ENCODE peak calls at places on chromosomes 11 and 22, in five cellular contexts. Q is KBM-7, M is psoas muscle, R is midbrain, V is MV-4-11. P is an unnamed sample.

GRCh38 chr22:24510694-24511625 is 15.8 kb downstream of the UPB1 start:
- DNase-seq in R (no peak), Q (peak; percentile 90), V (peak; percentile 97), M (peak; percentile 35), P (peak; percentile 93)

GRCh38 chr11:8356731-8357504 is 93.2 kb upstream of the LMO1 start:
- DNase-seq in V (no peak), Q (no peak), R (peak; percentile 6), M (peak; percentile 67), P (no peak)

GRCh38 chr22:39556970-39557811 is 13.4 kb upstream of the CACNA1I start:
- DNase-seq in Q (no peak), M (no peak), V (no peak), R (peak; percentile 41), P (no peak)

GRCh38 chr22:46803031-46803880 is 40.8 kb downstream of the TBC1D22A start:
- DNase-seq in R (no peak), M (peak; percentile 67), Q (peak; percentile 64), V (no peak), P (no peak)

GRCh38 chr11:202490-202889 is 4.7 kb downstream of the BET1L start:
- DNase-seq in M (no peak), V (no peak), Q (no peak), R (no peak), P (no peak)

GRCh38 chr11:10551845-10552352 is 10.9 kb upstream of the RNF141 start:
- DNase-seq in M (no peak), Q (no peak), R (no peak), V (no peak), P (no peak)

GRCh38 chr11:125777309-125777708 is 1.3 kb downstream of the PATE2 start:
- DNase-seq in V (no peak), R (no peak), Q (no peak), M (no peak), P (no peak)

GRCh38 chr11:124075841-124076571 is 34.9 kb upstream of the OR10G7 start:
- DNase-seq in R (no peak), M (peak; percentile 58), Q (no peak), V (no peak), P (no peak)

GRCh38 chr11:8092587-8093424 is 11.8 kb downstream of the TUB start:
- DNase-seq in Q (peak; percentile 49), R (peak; percentile 47), M (peak; percentile 69), V (peak; percentile 41), P (peak; percentile 45)

GRCh38 chr22:43227231-43227630 is 40.3 kb upstream of the TTLL12 start:
- DNase-seq in M (no peak), R (no peak), Q (no peak), V (no peak), P (no peak)

GRCh38 chr22:18031670-18032454 is 7.5 kb upstream of the MICAL3 start:
- DNase-seq in R (no peak), V (no peak), M (peak; percentile 89), Q (no peak), P (no peak)

GRCh38 chr11:15911377-15912044 is 444.8 kb downstream of the SOX6 start:
- DNase-seq in R (peak; percentile 13), Q (no peak), V (peak; percentile 46), M (peak; percentile 85), P (no peak)

GRCh38 chr11:130765951-130766649 is 150.2 kb downstream of the SNX19 start:
- DNase-seq in R (no peak), M (no peak), Q (no peak), V (peak; percentile 44), P (no peak)

GRCh38 chr22:26636296-26636695 is 14.5 kb downstream of the CRYBA4 start:
- DNase-seq in R (no peak), V (no peak), Q (no peak), M (no peak), P (no peak)

GRCh38 chr11:80595011-80595410 is 1154.2 kb upstream of the TENM4 start:
- DNase-seq in Q (no peak), M (no peak), V (no peak), R (no peak), P (no peak)

GRCh38 chr22:45604239-45604711 is 67.4 kb upstream of the ATXN10 start:
- DNase-seq in M (no peak), Q (no peak), V (peak; percentile 97), R (no peak), P (no peak)

GRCh38 chr11:68806931-68807844 is 34.5 kb downstream of the CPT1A start:
- DNase-seq in R (no peak), Q (no peak), M (no peak), V (no peak), P (no peak)

GRCh38 chr22:19039796-19040580 is 82.2 kb downstream of the DGCR2 start:
- DNase-seq in Q (no peak), V (no peak), R (no peak), M (peak; percentile 40), P (no peak)

GRCh38 chr22:39003165-39003638 is 10.9 kb upstream of the APOBEC3C start:
- DNase-seq in V (peak; percentile 94), M (peak; percentile 78), R (peak; percentile 36), Q (peak; percentile 95), P (peak; percentile 83)

GRCh38 chr11:15208570-15209222 is 94.0 kb downstream of the INSC start:
- DNase-seq in M (peak; percentile 79), R (peak; percentile 75), V (peak; percentile 27), Q (peak; percentile 58), P (peak; percentile 64)

GRCh38 chr22:25364736-25365241 is 145.3 kb downstream of the CRYBB2 start:
- DNase-seq in M (no peak), Q (no peak), V (peak; percentile 48), R (no peak), P (no peak)

GRCh38 chr22:23539135-23539838 is 40.8 kb downstream of the IGLL1 start:
- DNase-seq in Q (peak; percentile 89), V (peak; percentile 76), R (peak; percentile 80), M (peak; percentile 77), P (peak; percentile 76)

GRCh38 chr22:30333707-30334087 is 7.0 kb upstream of the TBC1D10A start:
- DNase-seq in Q (no peak), M (no peak), R (no peak), V (no peak), P (no peak)

GRCh38 chr11:128039140-128040021 is 548.0 kb downstream of the ETS1 start:
- DNase-seq in R (no peak), Q (peak; percentile 28), V (peak; percentile 99), M (peak; percentile 72), P (peak; percentile 79)

P was measured in Kasumi-1.